ENCODE peak calls at places on chromosomes 13 and 19, in ten cellular contexts. U, F, E, T, H, L, B, V, W and P are unnamed samples.

GRCh38 chr19:47094557-47095517 is 18.7 kb downstream of the ZC3H4 start:
- DNase-seq in U (peak), F (no peak), E (peak), T (no peak), H (no peak), L (no peak), B (no peak), V (no peak), W (peak), P (no peak)

GRCh38 chr19:47228168-47228936 is 2.6 kb downstream of the BBC3 start:
- DNase-seq in U (peak), F (no peak), E (peak), T (no peak), H (peak), L (no peak), B (peak), V (no peak), W (no peak), P (no peak)

GRCh38 chr19:21590868-21591267 is 85.5 kb downstream of the ZNF429 start:
- DNase-seq in U (no peak), F (no peak), E (no peak), T (no peak), H (no peak), L (no peak), B (no peak), V (no peak), W (no peak), P (no peak)

GRCh38 chr13:107551521-107551920 is 663.8 kb downstream of the LIG4 start:
- DNase-seq in U (no peak), F (no peak), E (no peak), T (no peak), H (no peak), L (no peak), B (no peak), V (no peak), W (peak), P (no peak)

GRCh38 chr13:31073859-31074718 is 87.6 kb downstream of the HSPH1 start:
- DNase-seq in U (peak), F (no peak), E (no peak), T (peak), H (no peak), L (peak), B (no peak), V (no peak), W (peak), P (no peak)

GRCh38 chr19:34633806-34634205 is 43.2 kb downstream of the SCGB2B2 start:
- DNase-seq in U (no peak), F (no peak), E (no peak), T (no peak), H (no peak), L (no peak), B (no peak), V (no peak), W (no peak), P (no peak)

GRCh38 chr13:54965881-54966280 is 1937.3 kb downstream of the OLFM4 start:
- DNase-seq in U (no peak), F (no peak), E (no peak), T (no peak), H (no peak), L (no peak), B (no peak), V (no peak), W (peak), P (no peak)

GRCh38 chr13:27625839-27626238 is 4.1 kb downstream of the POLR1D start:
- DNase-seq in U (no peak), F (no peak), E (no peak), T (no peak), H (no peak), L (no peak), B (no peak), V (no peak), W (no peak), P (no peak)

GRCh38 chr13:29125934-29126424 is 305.8 kb downstream of the MTUS2 start:
- DNase-seq in U (peak), F (no peak), E (no peak), T (no peak), H (no peak), L (no peak), B (no peak), V (no peak), W (no peak), P (no peak)

GRCh38 chr19:7505682-7506384 is 10.1 kb upstream of the ZNF358 start:
- DNase-seq in U (peak), F (no peak), E (no peak), T (no peak), H (no peak), L (peak), B (no peak), V (no peak), W (no peak), P (no peak)

GRCh38 chr13:102580552-102581169 is 16.1 kb upstream of the TPP2 start:
- DNase-seq in U (peak), F (peak), E (no peak), T (peak), H (no peak), L (peak), B (peak), V (peak), W (peak), P (no peak)